ENCODE peak calls at places on chromosomes 13 and 19, in ten cellular contexts. B is ovary, R is suprapubic skin, C is tibial artery, U is BE2C, Q is thoracic aorta, A is iPS DF 6.9, N is HCT116, P is endodermal cell, S is left ventricle myocardium inferior. W is an unnamed sample.

GRCh38 chr13:109877809-109878208 is 91.4 kb upstream of the IRS2 start:
- DNase-seq in A (no peak), S (no peak), P (no peak), C (no peak), U (no peak), R (no peak), Q (no peak), B (no peak), N (no peak), W (no peak)

GRCh38 chr19:7505682-7506384 is 10.1 kb upstream of the ZNF358 start:
- DNase-seq in P (peak; percentile 93), B (peak; percentile 59), Q (no peak), R (no peak), C (no peak), U (no peak), N (no peak), A (no peak), S (no peak), W (no peak)

GRCh38 chr13:73715910-73716257 is 418.3 kb downstream of the KLF12 start:
- DNase-seq in R (no peak), P (no peak), A (no peak), C (no peak), B (no peak), U (no peak), S (no peak), Q (no peak), N (no peak), W (no peak)

GRCh38 chr13:87274209-87274819 is 396.9 kb upstream of the SLITRK5 start:
- DNase-seq in R (no peak), P (peak; percentile 82), B (no peak), S (no peak), Q (no peak), C (no peak), U (peak; percentile 59), N (peak; percentile 39), A (peak; percentile 27), W (no peak)

GRCh38 chr13:114118763-114119123 is 13.7 kb downstream of the RASA3 start:
- DNase-seq in N (no peak), C (no peak), U (no peak), A (no peak), P (no peak), S (no peak), Q (no peak), R (no peak), B (no peak), W (no peak)

GRCh38 chr19:43636121-43636683 is 3.4 kb downstream of the CADM4 start:
- DNase-seq in N (no peak), S (no peak), B (no peak), A (no peak), R (no peak), Q (no peak), P (peak; percentile 79), U (no peak), C (no peak), W (no peak)

GRCh38 chr13:83272076-83272475 is 610.2 kb downstream of the SLITRK1 start:
- DNase-seq in A (no peak), B (no peak), N (no peak), P (no peak), R (no peak), Q (no peak), S (no peak), U (no peak), C (no peak), W (no peak)

GRCh38 chr19:39127812-39128510 is 2.4 kb downstream of the PAK4 start:
- DNase-seq in B (no peak), S (no peak), P (no peak), A (no peak), C (no peak), N (no peak), R (no peak), Q (no peak), U (no peak), W (peak; percentile 32)

GRCh38 chr13:21018220-21018619 is 43.2 kb downstream of the LATS2 start:
- DNase-seq in U (no peak), N (no peak), A (no peak), P (peak; percentile 36), R (no peak), B (no peak), C (peak; percentile 16), Q (no peak), S (no peak), W (no peak)

GRCh38 chr13:64633948-64634347 is 2596.2 kb downstream of the PCDH9 start:
- DNase-seq in U (no peak), S (no peak), A (no peak), N (no peak), Q (no peak), R (no peak), B (no peak), C (no peak), P (no peak), W (no peak)

GRCh38 chr19:15479391-15480345 is at the start of gene PGLYRP2:
- DNase-seq in N (no peak), R (no peak), U (no peak), B (no peak), P (peak; percentile 65), C (no peak), Q (no peak), A (no peak), S (no peak), W (no peak)

GRCh38 chr13:114142640-114143490 is 10.4 kb upstream of the RASA3 start:
- DNase-seq in P (peak; percentile 64), N (no peak), R (no peak), C (no peak), U (no peak), S (no peak), B (no peak), A (no peak), Q (no peak), W (no peak)

GRCh38 chr13:104014803-104015645 is 948.8 kb upstream of the SLC10A2 start:
- DNase-seq in C (no peak), A (no peak), P (no peak), R (no peak), B (no peak), U (no peak), N (no peak), S (no peak), Q (no peak), W (no peak)

GRCh38 chr13:34611678-34612077 is 330.4 kb upstream of the NBEA start:
- DNase-seq in P (no peak), R (no peak), B (no peak), S (no peak), U (no peak), Q (no peak), C (no peak), A (no peak), N (no peak), W (no peak)
- H3K4me1 ChIP-seq in P (peaks cover 10% of the 10 kb centered on the region), R (no peaks in the 10 kb centered on the region), B (no peaks in the 10 kb centered on the region), S (no peaks in the 10 kb centered on the region), U (no peaks in the 10 kb centered on the region), Q (no peaks in the 10 kb centered on the region), C (no peaks in the 10 kb centered on the region), A (no peaks in the 10 kb centered on the region), N (no peaks in the 10 kb centered on the region), W (no peaks in the 10 kb centered on the region)

DNA sequence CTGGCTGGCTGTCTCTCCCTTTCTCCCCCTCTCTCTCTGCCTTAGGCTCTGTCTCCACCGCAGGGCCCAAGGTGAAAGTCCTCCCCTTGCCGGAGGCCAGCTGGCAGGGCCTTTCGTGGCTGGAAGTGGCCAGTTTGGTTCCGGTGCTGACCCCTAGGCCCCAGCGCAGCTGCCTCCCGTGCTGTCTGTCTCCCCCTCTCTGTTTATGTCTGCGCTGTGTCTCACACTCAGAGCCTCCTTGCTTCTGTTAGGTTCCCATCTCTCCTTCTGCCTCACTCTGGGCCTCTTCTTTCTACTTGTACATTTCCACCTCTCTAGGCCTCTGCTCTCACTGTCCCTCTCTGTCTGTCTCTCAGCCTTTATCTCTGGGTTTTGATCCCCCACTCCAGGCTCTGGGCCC is 13.1 kb downstream of the CCDC97 start:
- DNase-seq in P (peak; percentile 61), N (no peak), S (peak; percentile 45), U (no peak), R (no peak), C (no peak), Q (no peak), A (no peak), B (peak; percentile 71), W (peak; percentile 74)
- H3K4me1 ChIP-seq in P (peaks cover 20% of the 10 kb centered on the region), N (peaks cover 37% of the 10 kb centered on the region), S (peaks cover 71% of the 10 kb centered on the region), U (peaks cover 60% of the 10 kb centered on the region), R (peaks cover 70% of the 10 kb centered on the region), C (peaks cover 61% of the 10 kb centered on the region), Q (peaks cover 41% of the 10 kb centered on the region), A (peaks cover 23% of the 10 kb centered on the region), B (peaks cover 36% of the 10 kb centered on the region), W (peaks cover 33% of the 10 kb centered on the region)

DNA sequence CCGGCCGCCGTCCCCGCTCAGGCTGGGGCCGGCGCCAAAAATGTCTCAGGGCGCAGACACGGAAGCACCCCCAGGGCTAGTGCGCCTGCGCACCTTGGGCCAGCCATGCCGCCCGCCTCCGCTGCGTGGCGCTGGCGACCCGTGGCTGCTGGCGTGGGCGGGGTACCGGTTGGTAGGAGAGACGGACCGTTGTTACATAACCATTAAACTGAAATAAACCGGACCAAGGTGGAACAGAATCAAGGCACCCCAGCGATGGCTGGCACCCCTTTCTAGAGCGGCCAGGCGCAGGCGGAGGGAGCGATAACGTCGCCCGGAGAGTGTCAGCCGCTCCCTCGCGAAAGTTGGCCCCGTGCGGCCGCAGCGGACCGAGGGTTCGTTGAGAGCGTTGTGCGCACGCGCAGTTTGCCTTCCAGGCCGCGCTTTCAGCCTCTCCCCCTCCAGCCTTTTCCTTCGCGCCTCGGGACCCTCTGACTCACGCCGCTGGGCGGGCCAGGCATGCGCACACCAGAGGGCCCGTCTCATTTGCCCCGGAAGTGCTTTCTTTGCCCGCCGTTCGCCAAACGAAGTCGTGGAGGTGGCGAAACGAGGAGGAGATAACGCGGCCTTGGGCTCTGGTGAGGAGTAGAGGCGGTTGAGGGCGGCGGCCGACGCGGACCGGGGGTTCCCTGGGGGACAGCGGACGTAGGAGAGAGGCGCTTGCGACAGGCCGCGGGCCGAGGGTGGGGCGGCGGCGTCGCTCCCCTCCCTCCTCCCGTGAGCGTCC is at the start of the genes PLEKHJ1 and SF3A2:
- DNase-seq in P (peak; percentile 99), N (peak; percentile 94), A (peak; percentile 94), R (peak; percentile 98), B (peak; percentile 97), U (peak; percentile 98), Q (peak; percentile 85), S (peak; percentile 96), C (peak; percentile 95), W (peak; percentile 98)
- H3K4me1 ChIP-seq in P (peaks cover 6% of the 10 kb centered on the region), N (peaks cover 50% of the 10 kb centered on the region), A (no peaks in the 10 kb centered on the region), R (peaks cover 81% of the 10 kb centered on the region), B (peaks cover 26% of the 10 kb centered on the region), U (peaks cover 6% of the 10 kb centered on the region), Q (peaks cover 40% of the 10 kb centered on the region), S (peaks cover 88% of the 10 kb centered on the region), C (peaks cover 71% of the 10 kb centered on the region), W (peaks cover 31% of the 10 kb centered on the region)

DNA sequence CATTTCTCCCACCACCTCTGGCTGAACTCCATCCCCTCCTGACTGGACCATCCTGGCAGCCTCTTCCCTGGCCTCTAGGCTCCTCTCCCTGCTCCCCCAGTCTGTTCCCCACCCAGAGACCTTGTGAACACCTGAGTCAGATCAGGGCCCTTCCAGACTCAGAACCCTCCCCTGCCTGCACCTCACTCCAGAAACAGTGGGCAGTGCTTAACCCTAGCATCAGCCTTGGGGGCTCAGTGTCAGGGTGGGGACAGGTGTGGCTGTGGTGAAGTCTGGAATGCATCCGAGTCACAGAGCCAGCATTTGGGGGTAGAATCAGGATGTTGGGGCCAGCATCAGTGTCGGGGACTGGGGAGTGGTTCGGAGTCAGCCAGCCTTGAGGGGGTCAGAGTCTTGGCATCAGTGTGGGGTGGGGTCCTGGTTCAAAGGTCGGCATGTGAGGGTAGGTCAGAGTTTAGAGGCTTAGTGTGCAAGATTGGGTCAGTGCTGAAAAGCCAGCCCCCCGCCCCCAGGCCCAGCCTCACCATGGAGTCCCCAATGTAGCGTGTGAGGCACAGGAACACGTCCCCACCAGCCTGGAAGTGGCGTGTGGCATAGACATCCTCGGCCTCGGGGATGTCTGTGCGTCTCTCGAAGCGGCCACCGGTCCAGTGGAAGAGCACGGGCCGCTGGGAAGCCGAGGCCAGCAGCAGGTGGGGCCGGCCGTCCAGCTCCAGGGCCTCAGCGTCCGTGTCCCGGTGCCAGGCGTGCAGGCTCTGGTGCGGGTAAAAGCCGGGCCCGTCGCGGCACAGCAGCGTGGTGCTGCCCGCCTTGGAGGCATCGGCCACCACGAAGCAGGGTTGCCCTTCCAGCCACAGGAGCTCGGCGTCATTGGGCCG is 8.9 kb downstream of the LGI4 start:
- DNase-seq in U (no peak), C (no peak), S (no peak), B (no peak), Q (no peak), A (no peak), N (no peak), R (no peak), P (no peak), W (no peak)
- H3K4me1 ChIP-seq in U (peaks cover 3% of the 10 kb centered on the region), C (peaks cover 52% of the 10 kb centered on the region), S (peaks cover 34% of the 10 kb centered on the region), B (peaks cover 4% of the 10 kb centered on the region), Q (peaks cover 5% of the 10 kb centered on the region), A (peaks cover 2% of the 10 kb centered on the region), N (peaks cover 36% of the 10 kb centered on the region), R (peaks cover 85% of the 10 kb centered on the region), P (no peaks in the 10 kb centered on the region), W (no peaks in the 10 kb centered on the region)